ENCODE peak calls at places on chromosomes 12 and 14, in seven cellular contexts. One of them, this sample, is unnamed. For H3K27me3, the result is how much of the 10 kb centered on the place peaks cover.

GRCh38 chr12:109999983-110000505 is 814 bp downstream of the ANKRD13A start:
- DNase-seq in hepatocyte: peak
- DNase-seq in Karpas-422: peak
- DNase-seq in thyroid gland: peak
- DNase-seq in small intestine: peak
- DNase-seq in effector memory CD4-positive, alpha-beta T cell: no peak
- DNase-seq in sigmoid colon: no peak
- DNase-seq in this sample: no peak

GRCh38 chr12:103441437-103442186 is 54.2 kb downstream of the C12orf42 start:
- DNase-seq in sigmoid colon: no peak
- DNase-seq in thyroid gland: no peak
- DNase-seq in small intestine: peak
- DNase-seq in Karpas-422: peak
- DNase-seq in effector memory CD4-positive, alpha-beta T cell: peak
- DNase-seq in hepatocyte: no peak
- DNase-seq in this sample: no peak

GRCh38 chr12:96247567-96247962 is 53.4 kb downstream of the ELK3 start:
- DNase-seq in hepatocyte: no peak
- DNase-seq in Karpas-422: no peak
- DNase-seq in effector memory CD4-positive, alpha-beta T cell: no peak
- DNase-seq in small intestine: no peak
- DNase-seq in thyroid gland: no peak
- DNase-seq in sigmoid colon: no peak
- DNase-seq in this sample: no peak

GRCh38 chr12:111976860-111977259 is 36.1 kb downstream of the TMEM116 start:
- DNase-seq in effector memory CD4-positive, alpha-beta T cell: no peak
- DNase-seq in hepatocyte: no peak
- DNase-seq in thyroid gland: no peak
- DNase-seq in small intestine: no peak
- DNase-seq in sigmoid colon: no peak
- DNase-seq in Karpas-422: no peak
- DNase-seq in this sample: no peak

GRCh38 chr14:29671034-29671433 is 256.6 kb downstream of the PRKD1 start:
- DNase-seq in sigmoid colon: no peak
- DNase-seq in effector memory CD4-positive, alpha-beta T cell: no peak
- DNase-seq in hepatocyte: no peak
- DNase-seq in small intestine: no peak
- DNase-seq in Karpas-422: no peak
- DNase-seq in thyroid gland: no peak
- DNase-seq in this sample: no peak

GRCh38 chr14:23366163-23366921 is 1.4 kb upstream of the EFS start:
- DNase-seq in sigmoid colon: peak
- DNase-seq in Karpas-422: no peak
- DNase-seq in small intestine: no peak
- DNase-seq in effector memory CD4-positive, alpha-beta T cell: no peak
- DNase-seq in thyroid gland: peak
- DNase-seq in hepatocyte: peak
- DNase-seq in this sample: no peak

GRCh38 chr14:21933681-21934080 is 260.1 kb upstream of the OR4E1 start:
- DNase-seq in sigmoid colon: no peak
- DNase-seq in Karpas-422: peak
- DNase-seq in small intestine: no peak
- DNase-seq in effector memory CD4-positive, alpha-beta T cell: no peak
- DNase-seq in thyroid gland: no peak
- DNase-seq in hepatocyte: peak
- DNase-seq in this sample: no peak

GRCh38 chr12:46450279-46450748 is 77.7 kb upstream of the SLC38A2 start:
- DNase-seq in hepatocyte: no peak
- DNase-seq in sigmoid colon: peak
- DNase-seq in small intestine: peak
- DNase-seq in Karpas-422: peak
- DNase-seq in effector memory CD4-positive, alpha-beta T cell: no peak
- DNase-seq in thyroid gland: peak
- DNase-seq in this sample: no peak

GRCh38 chr14:61642246-61642982 is 52.9 kb upstream of the HIF1A start:
- DNase-seq in thyroid gland: peak
- DNase-seq in effector memory CD4-positive, alpha-beta T cell: no peak
- DNase-seq in sigmoid colon: no peak
- DNase-seq in small intestine: no peak
- DNase-seq in hepatocyte: no peak
- DNase-seq in Karpas-422: peak
- DNase-seq in this sample: no peak

GRCh38 chr12:33944703-33945437 is 77.4 kb upstream of the ALG10 start:
- DNase-seq in Karpas-422: no peak
- DNase-seq in sigmoid colon: no peak
- DNase-seq in effector memory CD4-positive, alpha-beta T cell: no peak
- DNase-seq in small intestine: no peak
- DNase-seq in thyroid gland: no peak
- DNase-seq in hepatocyte: peak
- DNase-seq in this sample: no peak

GRCh38 chr14:30656190-30656632 is 34.1 kb downstream of the SCFD1 start:
- DNase-seq in sigmoid colon: no peak
- DNase-seq in effector memory CD4-positive, alpha-beta T cell: peak
- DNase-seq in thyroid gland: peak
- DNase-seq in small intestine: peak
- DNase-seq in Karpas-422: peak
- DNase-seq in hepatocyte: peak
- DNase-seq in this sample: peak

GRCh38 chr14:105894978-105895881 is 368.8 kb downstream of the TMEM121 start:
- DNase-seq in sigmoid colon: peak
- DNase-seq in small intestine: no peak
- DNase-seq in hepatocyte: no peak
- DNase-seq in thyroid gland: no peak
- DNase-seq in Karpas-422: no peak
- DNase-seq in effector memory CD4-positive, alpha-beta T cell: no peak
- DNase-seq in this sample: peak

GRCh38 chr12:63907561-63907960 is 63.1 kb downstream of the SRGAP1 start:
- DNase-seq in Karpas-422: no peak
- DNase-seq in small intestine: no peak
- DNase-seq in effector memory CD4-positive, alpha-beta T cell: no peak
- DNase-seq in thyroid gland: no peak
- DNase-seq in sigmoid colon: no peak
- DNase-seq in hepatocyte: no peak
- DNase-seq in this sample: no peak

GRCh38 chr12:29551879-29552278 is 54.4 kb upstream of the OVCH1 start:
- DNase-seq in Karpas-422: no peak
- DNase-seq in effector memory CD4-positive, alpha-beta T cell: no peak
- DNase-seq in hepatocyte: no peak
- DNase-seq in small intestine: no peak
- DNase-seq in sigmoid colon: no peak
- DNase-seq in thyroid gland: no peak
- DNase-seq in this sample: no peak

GRCh38 chr12:79454338-79454777 is 236.4 kb downstream of the PAWR start:
- DNase-seq in thyroid gland: no peak
- DNase-seq in Karpas-422: no peak
- DNase-seq in effector memory CD4-positive, alpha-beta T cell: no peak
- DNase-seq in small intestine: peak
- DNase-seq in sigmoid colon: no peak
- DNase-seq in hepatocyte: peak
- DNase-seq in this sample: no peak

GRCh38 chr12:77243345-77243744 is 178.0 kb upstream of the E2F7 start:
- DNase-seq in hepatocyte: no peak
- DNase-seq in thyroid gland: no peak
- DNase-seq in sigmoid colon: no peak
- DNase-seq in effector memory CD4-positive, alpha-beta T cell: no peak
- DNase-seq in Karpas-422: peak
- DNase-seq in small intestine: no peak
- DNase-seq in this sample: no peak

GRCh38 chr14:89391123-89391522 is 25.9 kb downstream of the FOXN3 start:
- DNase-seq in Karpas-422: no peak
- DNase-seq in sigmoid colon: peak
- DNase-seq in small intestine: no peak
- DNase-seq in hepatocyte: no peak
- DNase-seq in effector memory CD4-positive, alpha-beta T cell: no peak
- DNase-seq in thyroid gland: no peak
- DNase-seq in this sample: no peak

GRCh38 chr12:99390707-99391106 is 256.8 kb upstream of the GARIN6 start:
- DNase-seq in hepatocyte: no peak
- DNase-seq in sigmoid colon: no peak
- DNase-seq in small intestine: no peak
- DNase-seq in effector memory CD4-positive, alpha-beta T cell: no peak
- DNase-seq in Karpas-422: peak
- DNase-seq in thyroid gland: peak
- DNase-seq in this sample: peak

GRCh38 chr14:45526715-45527549 is 273.9 kb upstream of the MIS18BP1 start:
- DNase-seq in sigmoid colon: no peak
- DNase-seq in thyroid gland: no peak
- DNase-seq in hepatocyte: peak
- DNase-seq in effector memory CD4-positive, alpha-beta T cell: no peak
- DNase-seq in Karpas-422: peak
- DNase-seq in small intestine: no peak
- DNase-seq in this sample: no peak

GRCh38 chr14:102046337-102047278 is 40.2 kb downstream of the HSP90AA1 start:
- DNase-seq in Karpas-422: peak
- DNase-seq in small intestine: peak
- DNase-seq in sigmoid colon: peak
- DNase-seq in hepatocyte: peak
- DNase-seq in thyroid gland: peak
- DNase-seq in effector memory CD4-positive, alpha-beta T cell: no peak
- DNase-seq in this sample: peak

GRCh38 chr12:98532687-98533304 is 17.4 kb downstream of the TMPO start:
- DNase-seq in Karpas-422: peak
- DNase-seq in thyroid gland: no peak
- DNase-seq in sigmoid colon: no peak
- DNase-seq in small intestine: peak
- DNase-seq in effector memory CD4-positive, alpha-beta T cell: no peak
- DNase-seq in hepatocyte: peak
- DNase-seq in this sample: no peak

GRCh38 chr12:25977047-25977446 is 18.6 kb downstream of the RASSF8 start:
- DNase-seq in small intestine: no peak
- DNase-seq in Karpas-422: no peak
- DNase-seq in sigmoid colon: peak
- DNase-seq in thyroid gland: no peak
- DNase-seq in hepatocyte: no peak
- DNase-seq in effector memory CD4-positive, alpha-beta T cell: no peak
- DNase-seq in this sample: no peak

GRCh38 chr12:95956557-95957145 is 13.5 kb downstream of the AMDHD1 start:
- DNase-seq in small intestine: no peak
- DNase-seq in Karpas-422: no peak
- DNase-seq in effector memory CD4-positive, alpha-beta T cell: no peak
- DNase-seq in thyroid gland: peak
- DNase-seq in hepatocyte: no peak
- DNase-seq in sigmoid colon: no peak
- DNase-seq in this sample: no peak

GRCh38 chr12:120628919-120629318 is 11.5 kb upstream of the CABP1 start:
- DNase-seq in small intestine: peak
- DNase-seq in hepatocyte: peak
- DNase-seq in sigmoid colon: no peak
- DNase-seq in Karpas-422: no peak
- DNase-seq in effector memory CD4-positive, alpha-beta T cell: no peak
- DNase-seq in thyroid gland: no peak
- DNase-seq in this sample: no peak

GRCh38 chr12:20950248-20950647 is 139.7 kb downstream of the SLCO1B3 start:
- DNase-seq in sigmoid colon: no peak
- DNase-seq in hepatocyte: peak
- DNase-seq in thyroid gland: no peak
- DNase-seq in small intestine: peak
- DNase-seq in Karpas-422: peak
- DNase-seq in effector memory CD4-positive, alpha-beta T cell: no peak
- DNase-seq in this sample: no peak

GRCh38 chr14:91361236-91361811 is 56.3 kb downstream of the CCDC88C start:
- DNase-seq in effector memory CD4-positive, alpha-beta T cell: no peak
- DNase-seq in sigmoid colon: no peak
- DNase-seq in thyroid gland: no peak
- DNase-seq in hepatocyte: peak
- DNase-seq in small intestine: no peak
- DNase-seq in Karpas-422: no peak
- DNase-seq in this sample: no peak

GRCh38 chr14:91363776-91364523 is 53.7 kb downstream of the CCDC88C start:
- DNase-seq in thyroid gland: no peak
- DNase-seq in hepatocyte: no peak
- DNase-seq in effector memory CD4-positive, alpha-beta T cell: no peak
- DNase-seq in Karpas-422: peak
- DNase-seq in small intestine: no peak
- DNase-seq in sigmoid colon: no peak
- DNase-seq in this sample: no peak

GRCh38 chr14:91358654-91359210 is 58.9 kb downstream of the CCDC88C start:
- DNase-seq in effector memory CD4-positive, alpha-beta T cell: no peak
- DNase-seq in thyroid gland: no peak
- DNase-seq in hepatocyte: no peak
- DNase-seq in small intestine: no peak
- DNase-seq in Karpas-422: no peak
- DNase-seq in sigmoid colon: no peak
- DNase-seq in this sample: no peak

GRCh38 chr14:91357731-91358319 is 59.8 kb downstream of the CCDC88C start:
- DNase-seq in Karpas-422: peak
- DNase-seq in sigmoid colon: no peak
- DNase-seq in thyroid gland: no peak
- DNase-seq in effector memory CD4-positive, alpha-beta T cell: no peak
- DNase-seq in small intestine: no peak
- DNase-seq in hepatocyte: no peak
- DNase-seq in this sample: no peak

GRCh38 chr14:91360490-91361235 is 57.0 kb downstream of the CCDC88C start:
- DNase-seq in thyroid gland: no peak
- DNase-seq in Karpas-422: no peak
- DNase-seq in hepatocyte: no peak
- DNase-seq in effector memory CD4-positive, alpha-beta T cell: no peak
- DNase-seq in sigmoid colon: no peak
- DNase-seq in small intestine: no peak
- DNase-seq in this sample: no peak
- H3K27me3 ChIP-seq in thyroid gland: under half
- H3K27me3 ChIP-seq in Karpas-422: under half
- H3K27me3 ChIP-seq in hepatocyte: under half
- H3K27me3 ChIP-seq in effector memory CD4-positive, alpha-beta T cell: under half
- H3K27me3 ChIP-seq in sigmoid colon: under half
- H3K27me3 ChIP-seq in small intestine: under half
- H3K27me3 ChIP-seq in this sample: under half

DNA sequence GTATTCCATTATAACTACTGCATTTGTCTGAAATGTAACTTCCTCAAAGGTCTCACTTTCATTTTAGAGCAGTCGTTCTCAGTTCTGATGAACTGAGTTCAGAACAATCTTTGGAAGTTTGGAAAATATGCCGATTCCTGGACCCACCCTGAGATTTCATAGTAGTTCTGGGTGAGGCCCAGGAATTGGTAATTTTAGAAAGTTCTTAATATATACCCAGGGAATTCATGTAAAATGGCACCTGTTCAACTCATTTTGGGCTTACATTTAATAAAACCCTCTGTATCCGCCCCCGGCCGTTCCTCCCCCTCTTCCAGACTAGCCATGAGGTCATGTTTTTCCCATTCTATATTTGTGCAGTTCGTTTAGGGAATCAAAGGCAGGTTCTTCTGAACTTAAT is 5.9 kb downstream of the GSG1 start:
- DNase-seq in hepatocyte: no peak
- DNase-seq in small intestine: peak
- DNase-seq in effector memory CD4-positive, alpha-beta T cell: no peak
- DNase-seq in thyroid gland: no peak
- DNase-seq in sigmoid colon: no peak
- DNase-seq in Karpas-422: no peak
- DNase-seq in this sample: no peak
- H3K27ac ChIP-seq in hepatocyte: peak
- H3K27ac ChIP-seq in small intestine: peak
- H3K27ac ChIP-seq in effector memory CD4-positive, alpha-beta T cell: no peak
- H3K27ac ChIP-seq in thyroid gland: peak
- H3K27ac ChIP-seq in sigmoid colon: peak
- H3K27ac ChIP-seq in Karpas-422: no peak
- H3K27ac ChIP-seq in this sample: no peak

GRCh38 chr14:54652188-54652889 is 85.4 kb downstream of the SAMD4A start:
- DNase-seq in thyroid gland: peak
- DNase-seq in hepatocyte: peak
- DNase-seq in Karpas-422: no peak
- DNase-seq in sigmoid colon: peak
- DNase-seq in small intestine: no peak
- DNase-seq in effector memory CD4-positive, alpha-beta T cell: no peak
- DNase-seq in this sample: no peak
- H3K4me3 ChIP-seq in thyroid gland: no peak
- H3K4me3 ChIP-seq in hepatocyte: no peak
- H3K4me3 ChIP-seq in Karpas-422: no peak
- H3K4me3 ChIP-seq in sigmoid colon: peak
- H3K4me3 ChIP-seq in small intestine: no peak
- H3K4me3 ChIP-seq in effector memory CD4-positive, alpha-beta T cell: no peak
- H3K4me3 ChIP-seq in this sample: peak

GRCh38 chr12:22474970-22475720 is 69.2 kb downstream of the C2CD5 start:
- DNase-seq in Karpas-422: no peak
- DNase-seq in small intestine: no peak
- DNase-seq in effector memory CD4-positive, alpha-beta T cell: no peak
- DNase-seq in thyroid gland: no peak
- DNase-seq in hepatocyte: no peak
- DNase-seq in sigmoid colon: no peak
- DNase-seq in this sample: no peak
- H3K27me3 ChIP-seq in Karpas-422: under half
- H3K27me3 ChIP-seq in small intestine: under half
- H3K27me3 ChIP-seq in effector memory CD4-positive, alpha-beta T cell: under half
- H3K27me3 ChIP-seq in thyroid gland: under half
- H3K27me3 ChIP-seq in hepatocyte: under half
- H3K27me3 ChIP-seq in sigmoid colon: under half
- H3K27me3 ChIP-seq in this sample: under half

This sample was measured in dorsolateral prefrontal cortex.